ENCODE peak calls at places on chromosomes 3 and 15, in six cellular contexts. X is lower leg skin, L is body of pancreas, N is transverse colon, Q is fibroblast of lung, S is GM12878. D is an unnamed sample.

GRCh38 chr15:92570391-92570790 is 85.2 kb downstream of the FAM174B start:
- DNase-seq in X (no peak), L (no peak), N (no peak), Q (no peak), S (no peak), D (no peak)

GRCh38 chr3:163552659-163552966 is 1525.7 kb downstream of the SI start:
- DNase-seq in X (no peak), L (no peak), N (no peak), Q (no peak), S (no peak), D (no peak)

GRCh38 chr3:38111201-38111600 is 25.7 kb downstream of the ACAA1 start:
- DNase-seq in X (peak), L (no peak), N (no peak), Q (no peak), S (no peak), D (no peak)

GRCh38 chr3:65356331-65357286 is 668.8 kb upstream of the ADAMTS9 start:
- DNase-seq in X (no peak), L (no peak), N (peak), Q (peak), S (no peak), D (no peak)

GRCh38 chr3:178833696-178834095 is 237.9 kb downstream of the ZMAT3 start:
- DNase-seq in X (no peak), L (no peak), N (no peak), Q (no peak), S (no peak), D (no peak)

GRCh38 chr3:133384331-133385027 is 15.4 kb upstream of the BFSP2 start:
- DNase-seq in X (peak), L (peak), N (peak), Q (peak), S (no peak), D (no peak)

GRCh38 chr15:35514759-35515158 is 31.2 kb downstream of the DPH6 start:
- DNase-seq in X (no peak), L (no peak), N (no peak), Q (no peak), S (no peak), D (no peak)

GRCh38 chr3:5426094-5426883 is 238.8 kb downstream of the EDEM1 start:
- DNase-seq in X (peak), L (peak), N (peak), Q (peak), S (no peak), D (no peak)

GRCh38 chr15:77493324-77493907 is 72.7 kb downstream of the HMG20A start:
- DNase-seq in X (no peak), L (no peak), N (no peak), Q (no peak), S (no peak), D (peak)

GRCh38 chr3:121961283-121961682 is 60.8 kb downstream of the ILDR1 start:
- DNase-seq in X (no peak), L (no peak), N (no peak), Q (no peak), S (no peak), D (no peak)

GRCh38 chr3:142633073-142633472 is 36.9 kb downstream of the PLS1 start:
- DNase-seq in X (no peak), L (no peak), N (no peak), Q (no peak), S (no peak), D (no peak)

GRCh38 chr15:52463638-52464037 is 65.0 kb downstream of the MYO5A start:
- DNase-seq in X (no peak), L (no peak), N (no peak), Q (no peak), S (no peak), D (no peak)

GRCh38 chr15:89761009-89761831 is 10.2 kb upstream of the MESP1 start:
- DNase-seq in X (peak), L (peak), N (peak), Q (no peak), S (no peak), D (no peak)

GRCh38 chr15:48904758-48905157 is 26.8 kb downstream of the EID1 start:
- DNase-seq in X (no peak), L (no peak), N (no peak), Q (no peak), S (no peak), D (no peak)

GRCh38 chr15:90902996-90903732 is at the start of gene MAN2A2:
- DNase-seq in X (peak), L (peak), N (peak), Q (peak), S (no peak), D (peak)

GRCh38 chr15:44545934-44546802 is 9.2 kb downstream of the EIF3J start:
- DNase-seq in X (no peak), L (no peak), N (no peak), Q (peak), S (peak), D (peak)

GRCh38 chr3:196569003-196569516 is 600 bp downstream of the FBXO45 start:
- DNase-seq in X (peak), L (peak), N (peak), Q (peak), S (no peak), D (peak)

GRCh38 chr3:12440927-12441326 is 43.4 kb upstream of the TSEN2 start:
- DNase-seq in X (peak), L (no peak), N (no peak), Q (peak), S (no peak), D (no peak)

GRCh38 chr15:96502196-96502595 is 171.7 kb downstream of the NR2F2 start:
- DNase-seq in X (no peak), L (no peak), N (no peak), Q (no peak), S (no peak), D (no peak)

GRCh38 chr3:95154775-95155174 is 1091.9 kb downstream of the NSUN3 start:
- DNase-seq in X (no peak), L (no peak), N (no peak), Q (peak), S (no peak), D (no peak)

GRCh38 chr3:152556731-152557254 is 278.1 kb upstream of the P2RY1 start:
- DNase-seq in X (no peak), L (peak), N (no peak), Q (peak), S (no peak), D (no peak)

GRCh38 chr3:61136191-61136590 is 115.1 kb downstream of the FHIT start:
- DNase-seq in X (no peak), L (no peak), N (no peak), Q (no peak), S (no peak), D (no peak)

GRCh38 chr3:138423316-138423715 is 11.1 kb upstream of the ESYT3 start:
- DNase-seq in X (no peak), L (no peak), N (no peak), Q (no peak), S (no peak), D (no peak)

GRCh38 chr3:14899993-14900618 is 47.3 kb upstream of the NR2C2 start:
- DNase-seq in X (no peak), L (no peak), N (peak), Q (no peak), S (no peak), D (no peak)

GRCh38 chr3:12302564-12302963 is 13.7 kb downstream of the PPARG start:
- DNase-seq in X (no peak), L (no peak), N (no peak), Q (no peak), S (no peak), D (no peak)

GRCh38 chr15:63034568-63034967 is 8.0 kb upstream of the TPM1 start:
- DNase-seq in X (no peak), L (no peak), N (no peak), Q (no peak), S (no peak), D (no peak)

GRCh38 chr3:85939026-85939616 is 980.3 kb downstream of the CADM2 start:
- DNase-seq in X (no peak), L (no peak), N (no peak), Q (peak), S (no peak), D (no peak)

GRCh38 chr15:38130739-38131498 is 121.7 kb upstream of the SPRED1 start:
- DNase-seq in X (peak), L (peak), N (peak), Q (peak), S (peak), D (peak)

GRCh38 chr3:23650371-23651140 is 155.2 kb upstream of the UBE2E1 start:
- DNase-seq in X (no peak), L (no peak), N (no peak), Q (peak), S (no peak), D (no peak)

GRCh38 chr3:184531580-184532290 is 29.9 kb upstream of the EPHB3 start:
- DNase-seq in X (no peak), L (no peak), N (no peak), Q (no peak), S (no peak), D (no peak)

GRCh38 chr3:52798978-52799476 is 4.4 kb downstream of the ITIH3 start:
- DNase-seq in X (no peak), L (peak), N (peak), Q (no peak), S (no peak), D (no peak)

GRCh38 chr3:113055201-113055600 is 64.4 kb downstream of the GTPBP8 start:
- DNase-seq in X (no peak), L (no peak), N (no peak), Q (no peak), S (no peak), D (no peak)

GRCh38 chr3:42662813-42663535 is 9.5 kb downstream of the ZBTB47 start:
- DNase-seq in X (peak), L (no peak), N (no peak), Q (no peak), S (no peak), D (no peak)

GRCh38 chr15:74869726-74870407 is 3.3 kb downstream of the SCAMP2 start:
- DNase-seq in X (peak), L (peak), N (peak), Q (peak), S (peak), D (peak)

GRCh38 chr15:69786136-69786701 is 311.5 kb downstream of the TLE3 start:
- DNase-seq in X (no peak), L (no peak), N (no peak), Q (no peak), S (no peak), D (no peak)

GRCh38 chr15:96336643-96337353 is 6.3 kb downstream of the NR2F2 start:
- DNase-seq in X (peak), L (peak), N (peak), Q (peak), S (no peak), D (no peak)

GRCh38 chr3:151916781-151917180 is 43.3 kb downstream of the SUCNR1 start:
- DNase-seq in X (no peak), L (no peak), N (no peak), Q (no peak), S (no peak), D (no peak)

GRCh38 chr3:52268036-52268435 is 10.4 kb downstream of the WDR82 start:
- DNase-seq in X (no peak), L (no peak), N (no peak), Q (no peak), S (no peak), D (no peak)

GRCh38 chr3:98691897-98692296 is 71.2 kb upstream of the ST3GAL6 start:
- DNase-seq in X (no peak), L (no peak), N (no peak), Q (no peak), S (no peak), D (no peak)

GRCh38 chr3:108914774-108915641 is 38.7 kb downstream of the GUCA1C start:
- DNase-seq in X (no peak), L (peak), N (peak), Q (peak), S (peak), D (peak)
- H3K4me3 ChIP-seq in X (no peak), L (no peak), N (no peak), Q (no peak), S (no peak), D (no peak)

GRCh38 chr3:170419301-170420087 is 826 bp downstream of the CLDN11 start:
- DNase-seq in X (peak), L (no peak), N (no peak), Q (peak), S (no peak), D (no peak)
- TF ChIP-seq CTCF in X (no peak), L (no peak), N (no peak), Q (no peak), S (no peak), D (no peak)

GRCh38 chr3:1088503-1088902 is 4.3 kb upstream of the CNTN6 start:
- DNase-seq in X (no peak), L (no peak), N (no peak), Q (no peak), S (no peak), D (no peak)

GRCh38 chr3:1092061-1092460 is 763 bp upstream of the CNTN6 start:
- DNase-seq in X (no peak), L (no peak), N (no peak), Q (no peak), S (no peak), D (no peak)

GRCh38 chr3:1091276-1091675 is 1.5 kb upstream of the CNTN6 start:
- DNase-seq in X (no peak), L (no peak), N (no peak), Q (no peak), S (no peak), D (no peak)

GRCh38 chr3:1092771-1093170 is at the start of gene CNTN6:
- DNase-seq in X (no peak), L (no peak), N (no peak), Q (peak), S (no peak), D (no peak)

GRCh38 chr3:1093216-1093615 is 392 bp downstream of the CNTN6 start:
- DNase-seq in X (no peak), L (no peak), N (no peak), Q (no peak), S (no peak), D (no peak)
- H3K4me3 ChIP-seq in X (no peak), L (no peak), N (no peak), Q (no peak), S (no peak), D (no peak)

GRCh38 chr15:70923311-70924080 is 30.9 kb downstream of the LRRC49 start:
- DNase-seq in X (no peak), L (no peak), N (no peak), Q (peak), S (no peak), D (no peak)
- TF ChIP-seq CTCF in X (no peak), L (no peak), N (no peak), Q (no peak), S (no peak), D (no peak)

GRCh38 chr3:197713477-197713822 is 23.3 kb downstream of the RUBCN start:
- DNase-seq in X (no peak), L (no peak), N (no peak), Q (no peak), S (no peak), D (no peak)
- H3K4me3 ChIP-seq in X (no peak), L (no peak), N (no peak), Q (no peak), S (peak), D (peak)

D was measured in GM12864.